ENCODE peak calls at places on chromosome 10, in nine cellular contexts. One of them, this sample, is unnamed.
A peak's percentile ranks its signal among the peaks of the same experiment; 100 is the strongest.

GRCh38 chr10:119305860-119306513 is 98.6 kb downstream of the GRK5 start:
- DNase-seq in Caco-2: no peak
- DNase-seq in NCI-H510A treated with DMSO at 0.1 percent for 48 hours: no peak
- DNase-seq in left ventricle myocardium inferior: no peak
- DNase-seq in activated T-helper 1 cell treated with anti-CD3 and anti-CD28 coated beads, Interleukin-12 subunit alpha, Interleukin-12 subunit beta, Interleukin-2, Interleukin-4 antibody, amounts not matched to agents 30 ng/mL and 10 ng/mL and 1 ng/mL, durations not matched to agents 14 hours and 24 hours and 36 hours: peak; percentile 82
- DNase-seq in activated CD4-positive, alpha-beta T cell treated with anti-CD3 and anti-CD28 coated beads, Interleukin-2, amount 50 U/mL, for 1 hour: peak; percentile 85
- DNase-seq in epithelial cell of esophagus: peak; percentile 95
- DNase-seq in SK-N-SH: no peak
- DNase-seq in upper lobe of right lung: no peak
- DNase-seq in this sample: no peak

GRCh38 chr10:92407305-92408016 is 116.5 kb downstream of the MARCHF5 start:
- DNase-seq in Caco-2: no peak
- DNase-seq in NCI-H510A treated with DMSO at 0.1 percent for 48 hours: no peak
- DNase-seq in left ventricle myocardium inferior: no peak
- DNase-seq in activated T-helper 1 cell treated with anti-CD3 and anti-CD28 coated beads, Interleukin-12 subunit alpha, Interleukin-12 subunit beta, Interleukin-2, Interleukin-4 antibody, amounts not matched to agents 30 ng/mL and 10 ng/mL and 1 ng/mL, durations not matched to agents 14 hours and 24 hours and 36 hours: no peak
- DNase-seq in activated CD4-positive, alpha-beta T cell treated with anti-CD3 and anti-CD28 coated beads, Interleukin-2, amount 50 U/mL, for 1 hour: no peak
- DNase-seq in epithelial cell of esophagus: peak; percentile 62
- DNase-seq in SK-N-SH: no peak
- DNase-seq in upper lobe of right lung: no peak
- DNase-seq in this sample: no peak

GRCh38 chr10:102505462-102506115 is 1.8 kb downstream of the SUFU start:
- DNase-seq in Caco-2: no peak
- DNase-seq in NCI-H510A treated with DMSO at 0.1 percent for 48 hours: peak; percentile 82
- DNase-seq in left ventricle myocardium inferior: no peak
- DNase-seq in activated T-helper 1 cell treated with anti-CD3 and anti-CD28 coated beads, Interleukin-12 subunit alpha, Interleukin-12 subunit beta, Interleukin-2, Interleukin-4 antibody, amounts not matched to agents 30 ng/mL and 10 ng/mL and 1 ng/mL, durations not matched to agents 14 hours and 24 hours and 36 hours: no peak
- DNase-seq in activated CD4-positive, alpha-beta T cell treated with anti-CD3 and anti-CD28 coated beads, Interleukin-2, amount 50 U/mL, for 1 hour: no peak
- DNase-seq in epithelial cell of esophagus: no peak
- DNase-seq in SK-N-SH: no peak
- DNase-seq in upper lobe of right lung: peak; percentile 64
- DNase-seq in this sample: peak; percentile 57

GRCh38 chr10:44756235-44756634 is 154.9 kb upstream of the TMEM72 start:
- DNase-seq in Caco-2: no peak
- DNase-seq in NCI-H510A treated with DMSO at 0.1 percent for 48 hours: no peak
- DNase-seq in left ventricle myocardium inferior: no peak
- DNase-seq in activated T-helper 1 cell treated with anti-CD3 and anti-CD28 coated beads, Interleukin-12 subunit alpha, Interleukin-12 subunit beta, Interleukin-2, Interleukin-4 antibody, amounts not matched to agents 30 ng/mL and 10 ng/mL and 1 ng/mL, durations not matched to agents 14 hours and 24 hours and 36 hours: no peak
- DNase-seq in activated CD4-positive, alpha-beta T cell treated with anti-CD3 and anti-CD28 coated beads, Interleukin-2, amount 50 U/mL, for 1 hour: no peak
- DNase-seq in epithelial cell of esophagus: peak; percentile 61
- DNase-seq in SK-N-SH: no peak
- DNase-seq in upper lobe of right lung: no peak
- DNase-seq in this sample: no peak

GRCh38 chr10:74969093-74969492 is 142.4 kb upstream of the SAMD8 start:
- DNase-seq in Caco-2: no peak
- DNase-seq in NCI-H510A treated with DMSO at 0.1 percent for 48 hours: no peak
- DNase-seq in left ventricle myocardium inferior: no peak
- DNase-seq in activated T-helper 1 cell treated with anti-CD3 and anti-CD28 coated beads, Interleukin-12 subunit alpha, Interleukin-12 subunit beta, Interleukin-2, Interleukin-4 antibody, amounts not matched to agents 30 ng/mL and 10 ng/mL and 1 ng/mL, durations not matched to agents 14 hours and 24 hours and 36 hours: no peak
- DNase-seq in activated CD4-positive, alpha-beta T cell treated with anti-CD3 and anti-CD28 coated beads, Interleukin-2, amount 50 U/mL, for 1 hour: no peak
- DNase-seq in epithelial cell of esophagus: no peak
- DNase-seq in SK-N-SH: no peak
- DNase-seq in upper lobe of right lung: no peak
- DNase-seq in this sample: no peak

GRCh38 chr10:70070834-70071233 is 18.2 kb downstream of the MACROH2A2 start:
- DNase-seq in Caco-2: no peak
- DNase-seq in NCI-H510A treated with DMSO at 0.1 percent for 48 hours: no peak
- DNase-seq in left ventricle myocardium inferior: no peak
- DNase-seq in activated T-helper 1 cell treated with anti-CD3 and anti-CD28 coated beads, Interleukin-12 subunit alpha, Interleukin-12 subunit beta, Interleukin-2, Interleukin-4 antibody, amounts not matched to agents 30 ng/mL and 10 ng/mL and 1 ng/mL, durations not matched to agents 14 hours and 24 hours and 36 hours: no peak
- DNase-seq in activated CD4-positive, alpha-beta T cell treated with anti-CD3 and anti-CD28 coated beads, Interleukin-2, amount 50 U/mL, for 1 hour: no peak
- DNase-seq in epithelial cell of esophagus: no peak
- DNase-seq in SK-N-SH: no peak
- DNase-seq in upper lobe of right lung: no peak
- DNase-seq in this sample: no peak

GRCh38 chr10:128078136-128078969 is 47.9 kb downstream of the MKI67 start:
- DNase-seq in Caco-2: no peak
- DNase-seq in NCI-H510A treated with DMSO at 0.1 percent for 48 hours: no peak
- DNase-seq in left ventricle myocardium inferior: no peak
- DNase-seq in activated T-helper 1 cell treated with anti-CD3 and anti-CD28 coated beads, Interleukin-12 subunit alpha, Interleukin-12 subunit beta, Interleukin-2, Interleukin-4 antibody, amounts not matched to agents 30 ng/mL and 10 ng/mL and 1 ng/mL, durations not matched to agents 14 hours and 24 hours and 36 hours: peak; percentile 25
- DNase-seq in activated CD4-positive, alpha-beta T cell treated with anti-CD3 and anti-CD28 coated beads, Interleukin-2, amount 50 U/mL, for 1 hour: peak; percentile 36
- DNase-seq in epithelial cell of esophagus: peak; percentile 50
- DNase-seq in SK-N-SH: peak; percentile 86
- DNase-seq in upper lobe of right lung: peak; percentile 70
- DNase-seq in this sample: peak; percentile 55

GRCh38 chr10:59104186-59104585 is 72.3 kb upstream of the PHYHIPL start:
- DNase-seq in Caco-2: no peak
- DNase-seq in NCI-H510A treated with DMSO at 0.1 percent for 48 hours: no peak
- DNase-seq in left ventricle myocardium inferior: no peak
- DNase-seq in activated T-helper 1 cell treated with anti-CD3 and anti-CD28 coated beads, Interleukin-12 subunit alpha, Interleukin-12 subunit beta, Interleukin-2, Interleukin-4 antibody, amounts not matched to agents 30 ng/mL and 10 ng/mL and 1 ng/mL, durations not matched to agents 14 hours and 24 hours and 36 hours: no peak
- DNase-seq in activated CD4-positive, alpha-beta T cell treated with anti-CD3 and anti-CD28 coated beads, Interleukin-2, amount 50 U/mL, for 1 hour: no peak
- DNase-seq in epithelial cell of esophagus: no peak
- DNase-seq in SK-N-SH: no peak
- DNase-seq in upper lobe of right lung: no peak
- DNase-seq in this sample: no peak

GRCh38 chr10:122525788-122526187 is 34.8 kb upstream of the DMBT1 start:
- DNase-seq in Caco-2: no peak
- DNase-seq in NCI-H510A treated with DMSO at 0.1 percent for 48 hours: no peak
- DNase-seq in left ventricle myocardium inferior: no peak
- DNase-seq in activated T-helper 1 cell treated with anti-CD3 and anti-CD28 coated beads, Interleukin-12 subunit alpha, Interleukin-12 subunit beta, Interleukin-2, Interleukin-4 antibody, amounts not matched to agents 30 ng/mL and 10 ng/mL and 1 ng/mL, durations not matched to agents 14 hours and 24 hours and 36 hours: no peak
- DNase-seq in activated CD4-positive, alpha-beta T cell treated with anti-CD3 and anti-CD28 coated beads, Interleukin-2, amount 50 U/mL, for 1 hour: peak; percentile 12
- DNase-seq in epithelial cell of esophagus: peak; percentile 29
- DNase-seq in SK-N-SH: no peak
- DNase-seq in upper lobe of right lung: no peak
- DNase-seq in this sample: no peak

GRCh38 chr10:118873080-118873737 is 118.4 kb upstream of the CACUL1 start:
- DNase-seq in Caco-2: no peak
- DNase-seq in NCI-H510A treated with DMSO at 0.1 percent for 48 hours: no peak
- DNase-seq in left ventricle myocardium inferior: no peak
- DNase-seq in activated T-helper 1 cell treated with anti-CD3 and anti-CD28 coated beads, Interleukin-12 subunit alpha, Interleukin-12 subunit beta, Interleukin-2, Interleukin-4 antibody, amounts not matched to agents 30 ng/mL and 10 ng/mL and 1 ng/mL, durations not matched to agents 14 hours and 24 hours and 36 hours: no peak
- DNase-seq in activated CD4-positive, alpha-beta T cell treated with anti-CD3 and anti-CD28 coated beads, Interleukin-2, amount 50 U/mL, for 1 hour: no peak
- DNase-seq in epithelial cell of esophagus: peak; percentile 62
- DNase-seq in SK-N-SH: no peak
- DNase-seq in upper lobe of right lung: no peak
- DNase-seq in this sample: no peak